ENCODE peak calls at places on chromosomes 2 and 18, in five cellular contexts. A, I, F, H and O are unnamed samples. For H3K4me1 and H3K27me3, the result is how much of the 10 kb centered on the place peaks cover.

GRCh38 chr2:86078801-86079545 is 26.7 kb downstream of the POLR1A start:
- DNase-seq in A (no peak), I (peak), F (no peak), H (peak), O (no peak)

GRCh38 chr2:191748050-191748449 is 70.1 kb downstream of the NABP1 start:
- DNase-seq in A (no peak), I (no peak), F (no peak), H (no peak), O (no peak)

GRCh38 chr18:68662779-68663178 is 52.1 kb downstream of the TMX3 start:
- DNase-seq in A (no peak), I (no peak), F (no peak), H (no peak), O (no peak)

GRCh38 chr2:233419626-233420431 is 65.5 kb downstream of the DGKD start:
- DNase-seq in A (no peak), I (no peak), F (no peak), H (peak), O (no peak)

GRCh38 chr18:46700026-46700425 is 43.0 kb upstream of the LOXHD1 start:
- DNase-seq in A (no peak), I (no peak), F (no peak), H (no peak), O (no peak)

GRCh38 chr2:62330959-62331358 is 135.0 kb downstream of the B3GNT2 start:
- DNase-seq in A (no peak), I (no peak), F (no peak), H (no peak), O (no peak)

GRCh38 chr2:241010531-241011295 is 12.3 kb downstream of the SNED1 start:
- DNase-seq in A (peak), I (no peak), F (no peak), H (no peak), O (peak)

GRCh38 chr18:56952026-56952425 is 194.9 kb upstream of the BOD1L2 start:
- DNase-seq in A (no peak), I (no peak), F (no peak), H (no peak), O (no peak)

GRCh38 chr2:10238991-10239485 is 63.7 kb upstream of the HPCAL1 start:
- DNase-seq in A (peak), I (no peak), F (peak), H (no peak), O (no peak)

GRCh38 chr2:88350641-88351601 is 101.6 kb downstream of the FOXI3 start:
- DNase-seq in A (peak), I (peak), F (peak), H (peak), O (peak)

GRCh38 chr18:2425426-2426317 is 145.6 kb downstream of the METTL4 start:
- DNase-seq in A (no peak), I (no peak), F (no peak), H (no peak), O (no peak)

GRCh38 chr2:40666438-40666837 is 214.5 kb upstream of the SLC8A1 start:
- DNase-seq in A (no peak), I (no peak), F (no peak), H (no peak), O (no peak)

GRCh38 chr18:8627107-8627472 is 17.9 kb downstream of the RAB12 start:
- DNase-seq in A (no peak), I (no peak), F (no peak), H (no peak), O (no peak)

DNA sequence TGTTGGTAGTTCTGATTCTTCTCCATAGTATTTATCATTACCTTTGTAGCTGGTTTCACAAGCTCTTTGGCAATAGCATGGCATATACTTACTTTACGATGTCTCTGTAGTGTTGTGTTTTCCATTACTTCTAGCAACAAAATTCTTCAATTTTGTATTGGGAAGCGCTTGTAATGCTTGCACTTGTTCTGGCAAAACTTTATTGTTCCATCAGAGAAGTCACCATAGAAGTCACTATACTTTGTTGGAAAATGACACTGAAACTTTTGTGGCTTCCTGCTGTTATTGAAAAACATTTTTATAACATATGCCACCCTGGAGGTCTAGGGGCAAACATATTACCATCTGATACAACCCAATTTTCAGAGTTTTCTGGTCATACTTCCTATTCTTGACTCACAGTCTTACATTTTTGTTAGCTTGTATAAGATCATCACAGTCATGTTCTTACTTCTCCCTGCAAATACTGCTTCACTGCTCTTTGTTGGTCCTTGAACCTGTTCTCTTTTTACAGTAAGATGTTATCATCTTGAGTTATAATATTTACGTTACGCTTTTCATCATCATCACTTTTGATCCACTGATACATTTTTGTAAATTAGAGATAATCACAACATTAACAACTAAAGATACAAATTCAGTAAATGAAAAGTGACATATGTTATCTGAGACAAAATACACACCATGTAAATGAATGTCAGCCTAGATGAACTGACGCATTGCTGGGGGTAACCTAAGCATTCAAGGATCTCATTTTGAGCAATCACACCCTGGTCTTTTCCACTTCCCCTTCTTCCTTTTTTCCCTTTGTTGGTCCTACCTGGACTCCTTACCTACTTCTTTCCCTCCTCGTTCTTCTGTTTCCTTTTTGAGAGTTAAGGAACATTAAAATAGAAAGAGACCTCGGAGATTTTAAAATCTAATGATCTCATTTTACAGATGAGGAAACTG is 33.3 kb upstream of the CXCR4 start:
- DNase-seq in A (no peak), I (no peak), F (no peak), H (no peak), O (no peak)
- H3K27ac ChIP-seq in A (no peak), I (no peak), F (no peak), H (no peak), O (no peak)

GRCh38 chr2:222239091-222239490 is 59.7 kb downstream of the PAX3 start:
- DNase-seq in A (no peak), I (no peak), F (no peak), H (peak), O (no peak)
- H3K4me1 ChIP-seq in A (under half), I (under half), F (under half), H (half or more), O (under half)

GRCh38 chr2:236754234-236754924 is 184.8 kb downstream of the ACKR3 start:
- DNase-seq in A (no peak), I (no peak), F (no peak), H (peak), O (no peak)

GRCh38 chr2:236755278-236755840 is 185.7 kb downstream of the ACKR3 start:
- DNase-seq in A (no peak), I (no peak), F (no peak), H (no peak), O (no peak)

GRCh38 chr2:236761358-236761757 is 191.7 kb downstream of the ACKR3 start:
- DNase-seq in A (no peak), I (no peak), F (no peak), H (no peak), O (no peak)

GRCh38 chr2:236760246-236760645 is 190.6 kb downstream of the ACKR3 start:
- DNase-seq in A (no peak), I (no peak), F (no peak), H (no peak), O (no peak)

GRCh38 chr2:236758406-236758805 is 188.8 kb downstream of the ACKR3 start:
- DNase-seq in A (no peak), I (no peak), F (no peak), H (no peak), O (no peak)
- H3K27me3 ChIP-seq in A (under half), I (under half), F (under half), H (under half), O (under half)

GRCh38 chr2:201956361-201956760 is 77.3 kb upstream of the FZD7 start:
- DNase-seq in A (no peak), I (no peak), F (no peak), H (no peak), O (no peak)
- H3K27ac ChIP-seq in A (peak), I (no peak), F (no peak), H (no peak), O (no peak)

DNA sequence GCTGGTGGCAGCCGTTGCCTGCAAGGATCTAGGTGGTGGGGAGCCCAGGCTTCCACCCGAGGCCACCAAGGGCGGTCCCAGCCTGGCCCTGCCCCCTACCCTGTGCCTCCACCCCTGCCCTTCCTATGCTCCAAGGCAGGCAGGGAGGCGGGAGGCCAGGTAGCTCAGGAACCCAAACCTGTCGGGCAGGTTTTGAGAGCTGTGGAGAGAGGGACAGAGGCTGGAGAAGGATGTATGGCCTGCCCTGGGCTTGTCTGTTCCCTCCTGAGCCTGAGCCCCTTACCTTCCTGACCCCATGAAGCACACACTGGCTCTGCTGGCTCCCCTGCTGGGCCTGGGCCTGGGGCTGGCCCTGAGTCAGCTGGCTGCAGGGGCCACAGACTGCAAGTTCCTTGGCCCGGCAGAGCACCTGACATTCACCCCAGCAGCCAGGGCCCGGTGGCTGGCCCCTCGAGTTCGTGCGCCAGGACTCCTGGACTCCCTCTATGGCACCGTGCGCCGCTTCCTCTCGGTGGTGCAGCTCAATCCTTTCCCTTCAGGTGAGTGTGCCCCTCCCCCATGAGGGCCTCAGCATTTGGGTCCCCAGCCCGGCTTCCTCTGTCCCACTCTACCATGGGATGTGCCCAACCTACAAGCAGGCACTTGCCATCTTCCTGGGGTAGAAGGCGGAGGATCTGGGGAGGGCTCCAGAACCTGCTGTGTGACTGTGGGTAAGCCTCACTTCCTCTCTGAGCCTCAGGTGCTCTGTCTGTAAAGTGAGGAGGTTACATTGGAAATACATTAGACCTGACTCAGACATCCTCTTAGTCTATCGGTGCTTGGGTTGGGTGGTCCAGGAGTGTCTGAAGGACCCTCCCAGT is at the start of gene PROM2:
- DNase-seq in A (peak), I (peak), F (no peak), H (no peak), O (no peak)
- H3K4me1 ChIP-seq in A (under half), I (under half), F (under half), H (under half), O (under half)

GRCh38 chr2:113675885-113676284 is 48.8 kb downstream of the RABL2A start:
- DNase-seq in A (no peak), I (no peak), F (no peak), H (no peak), O (peak)
- H3K27me3 ChIP-seq in A (under half), I (under half), F (under half), H (under half), O (under half)

GRCh38 chr2:150169230-150169629 is 318.2 kb downstream of the RND3 start:
- DNase-seq in A (no peak), I (peak), F (peak), H (no peak), O (peak)

GRCh38 chr2:150165479-150165878 is 322.0 kb downstream of the RND3 start:
- DNase-seq in A (no peak), I (no peak), F (no peak), H (no peak), O (no peak)

GRCh38 chr2:150165988-150166965 is 321.2 kb downstream of the RND3 start:
- DNase-seq in A (peak), I (peak), F (peak), H (no peak), O (no peak)

GRCh38 chr2:150168596-150168995 is 318.9 kb downstream of the RND3 start:
- DNase-seq in A (no peak), I (no peak), F (no peak), H (no peak), O (no peak)

GRCh38 chr2:150167711-150168110 is 319.8 kb downstream of the RND3 start:
- DNase-seq in A (no peak), I (no peak), F (no peak), H (no peak), O (no peak)
- H3K27ac ChIP-seq in A (no peak), I (peak), F (no peak), H (no peak), O (no peak)

DNA sequence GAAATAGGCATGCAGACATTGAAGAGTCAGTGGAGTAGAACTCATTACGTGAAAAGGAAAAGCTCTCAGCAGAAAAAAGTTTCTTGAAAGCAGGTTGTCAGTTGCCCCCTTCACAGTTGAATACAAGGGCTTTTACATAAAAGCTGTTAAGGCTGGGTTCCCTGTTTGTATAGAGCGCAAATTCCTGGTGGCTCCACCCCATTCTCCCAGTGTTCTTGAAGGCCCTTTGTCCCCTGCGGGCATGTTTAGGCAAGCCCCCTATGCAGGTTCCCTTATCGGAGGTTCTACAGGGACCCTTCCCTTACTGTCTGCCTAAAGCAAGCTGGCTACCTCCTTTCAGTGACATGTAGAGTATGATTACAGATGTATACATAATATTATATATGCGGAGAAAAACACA is 497.2 kb upstream of the SYT4 start:
- DNase-seq in A (no peak), I (no peak), F (no peak), H (peak), O (no peak)
- H3K4me1 ChIP-seq in A (under half), I (under half), F (under half), H (under half), O (under half)

DNA sequence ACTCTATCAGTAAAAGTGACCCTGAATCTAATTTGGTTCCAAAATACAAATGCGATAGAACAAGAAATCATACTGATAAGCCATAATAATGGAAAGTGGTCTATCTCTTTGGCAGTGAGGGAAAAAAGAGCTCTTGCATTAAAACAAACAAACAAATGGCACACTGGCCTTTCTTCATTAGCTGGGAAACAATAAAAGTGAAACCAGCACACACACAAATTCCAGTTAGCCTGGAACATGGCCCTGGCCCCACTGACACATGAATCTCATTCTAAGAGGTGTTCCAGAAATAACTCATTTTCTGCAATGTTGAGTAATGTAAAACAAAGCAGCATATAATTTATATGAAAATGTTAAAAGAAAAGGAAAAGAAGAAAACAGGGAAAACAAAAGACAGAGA is 79.3 kb upstream of the TGFA start:
- DNase-seq in A (no peak), I (no peak), F (no peak), H (no peak), O (no peak)
- H3K27me3 ChIP-seq in A (under half), I (under half), F (under half), H (under half), O (under half)